ENCODE peak calls at places on chromosomes 2 and 18, in ten cellular contexts. N, C, Y, X, S, M, R, Q, Z and P are unnamed samples.
A peak's percentile ranks its signal among the peaks of the same experiment; 100 is the strongest.

GRCh38 chr2:30422437-30422805 is 24.6 kb upstream of the LCLAT1 start:
- DNase-seq in N (peak; percentile 85), C (peak; percentile 53), Y (peak; percentile 61), X (peak; percentile 42), S (peak; percentile 27), M (no peak), R (no peak), Q (peak; percentile 77), Z (no peak), P (peak; percentile 56)

GRCh38 chr2:881204-881918 is 69.3 kb upstream of the SNTG2 start:
- DNase-seq in N (no peak), C (no peak), Y (no peak), X (no peak), S (no peak), M (no peak), R (no peak), Q (no peak), Z (no peak), P (no peak)

GRCh38 chr2:61807036-61807757 is 46.7 kb downstream of the FAM161A start:
- DNase-seq in N (no peak), C (no peak), Y (no peak), X (no peak), S (no peak), M (no peak), R (no peak), Q (no peak), Z (no peak), P (no peak)

GRCh38 chr2:238061310-238062202 is 755 bp downstream of the SCLY start:
- DNase-seq in N (peak; percentile 80), C (no peak), Y (no peak), X (peak; percentile 33), S (peak; percentile 51), M (no peak), R (no peak), Q (peak; percentile 4), Z (peak; percentile 40), P (peak; percentile 26)

GRCh38 chr2:188527110-188527509 is 235.4 kb downstream of the GULP1 start:
- DNase-seq in N (no peak), C (no peak), Y (no peak), X (peak; percentile 19), S (no peak), M (no peak), R (no peak), Q (no peak), Z (no peak), P (no peak)

GRCh38 chr2:75500633-75501032 is 60.1 kb downstream of the EVA1A start:
- DNase-seq in N (no peak), C (no peak), Y (no peak), X (peak; percentile 54), S (no peak), M (no peak), R (no peak), Q (no peak), Z (no peak), P (no peak)

GRCh38 chr2:30566675-30567074 is 119.6 kb downstream of the LCLAT1 start:
- DNase-seq in N (no peak), C (no peak), Y (no peak), X (no peak), S (no peak), M (no peak), R (no peak), Q (no peak), Z (no peak), P (no peak)

GRCh38 chr2:227509824-227510619 is 38.1 kb downstream of the AGFG1 start:
- DNase-seq in N (no peak), C (no peak), Y (no peak), X (peak; percentile 51), S (peak; percentile 19), M (no peak), R (no peak), Q (no peak), Z (no peak), P (peak; percentile 10)

GRCh38 chr2:112813043-112813966 is 23.3 kb downstream of the IL1B start:
- DNase-seq in N (no peak), C (no peak), Y (no peak), X (no peak), S (peak; percentile 51), M (no peak), R (no peak), Q (no peak), Z (no peak), P (no peak)

GRCh38 chr2:39913648-39914456 is 134.8 kb upstream of the THUMPD2 start:
- DNase-seq in N (no peak), C (no peak), Y (no peak), X (peak; percentile 88), S (peak; percentile 57), M (no peak), R (no peak), Q (peak; percentile 1), Z (peak; percentile 85), P (no peak)

GRCh38 chr2:55555977-55556376 is 36.5 kb downstream of the CFAP36 start:
- DNase-seq in N (no peak), C (no peak), Y (no peak), X (no peak), S (no peak), M (no peak), R (no peak), Q (no peak), Z (no peak), P (no peak)

GRCh38 chr2:68320118-68320641 is 431 bp upstream of the CNRIP1 start:
- DNase-seq in N (no peak), C (no peak), Y (no peak), X (no peak), S (peak; percentile 68), M (no peak), R (no peak), Q (no peak), Z (no peak), P (peak; percentile 5)

GRCh38 chr2:220660277-220661155 is 911.6 kb downstream of the EPHA4 start:
- DNase-seq in N (no peak), C (no peak), Y (no peak), X (no peak), S (no peak), M (no peak), R (no peak), Q (no peak), Z (no peak), P (no peak)

GRCh38 chr2:240960963-240961876 is 37.2 kb upstream of the SNED1 start:
- DNase-seq in N (peak; percentile 64), C (no peak), Y (no peak), X (no peak), S (no peak), M (peak; percentile 13), R (no peak), Q (no peak), Z (no peak), P (no peak)

GRCh38 chr2:133806564-133806963 is 238.3 kb upstream of the NCKAP5 start:
- DNase-seq in N (no peak), C (no peak), Y (no peak), X (no peak), S (no peak), M (no peak), R (no peak), Q (no peak), Z (no peak), P (no peak)

GRCh38 chr2:44579837-44580230 is 218.1 kb downstream of the CAMKMT start:
- DNase-seq in N (no peak), C (no peak), Y (no peak), X (no peak), S (no peak), M (no peak), R (no peak), Q (no peak), Z (no peak), P (no peak)
- H3K36me3 ChIP-seq in N (no peaks in the 10 kb centered on the region), C (no peaks in the 10 kb centered on the region), Y (no peaks in the 10 kb centered on the region), X (no peaks in the 10 kb centered on the region), S (no peaks in the 10 kb centered on the region), M (no peaks in the 10 kb centered on the region), R (no peaks in the 10 kb centered on the region), Q (no peaks in the 10 kb centered on the region), Z (no peaks in the 10 kb centered on the region), P (no peaks in the 10 kb centered on the region)

DNA sequence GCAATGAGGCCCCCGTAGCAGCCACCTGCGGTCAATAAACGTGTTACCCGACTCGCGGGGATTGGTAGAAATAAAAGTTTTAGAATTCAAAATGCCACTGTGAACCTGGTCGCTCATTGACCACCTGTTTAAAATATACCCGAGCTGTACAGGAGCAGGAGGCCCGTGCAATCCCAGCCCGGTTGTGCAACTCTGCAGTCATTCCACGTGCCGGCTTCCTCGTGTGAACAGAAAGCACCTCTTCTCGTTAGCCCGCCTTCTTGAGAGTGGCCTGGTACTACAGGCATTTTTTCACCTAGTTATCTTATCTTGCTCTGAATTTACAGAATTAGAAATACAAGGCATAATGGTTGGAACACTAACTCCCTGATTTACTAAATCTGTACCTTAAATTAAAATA is 660.7 kb downstream of the GALR1 start:
- DNase-seq in N (no peak), C (no peak), Y (no peak), X (no peak), S (no peak), M (no peak), R (no peak), Q (no peak), Z (no peak), P (no peak)
- H3K9me3 ChIP-seq in N (no peaks in the 10 kb centered on the region), C (no peaks in the 10 kb centered on the region), Y (no peaks in the 10 kb centered on the region), X (peaks cover 31% of the 10 kb centered on the region), S (peaks cover 1% of the 10 kb centered on the region), M (no peaks in the 10 kb centered on the region), R (no peaks in the 10 kb centered on the region), Q (no peaks in the 10 kb centered on the region), Z (no peaks in the 10 kb centered on the region), P (no peaks in the 10 kb centered on the region)

GRCh38 chr2:175143191-175143590 is 24.8 kb downstream of the ATF2 start:
- DNase-seq in N (no peak), C (no peak), Y (no peak), X (no peak), S (no peak), M (no peak), R (no peak), Q (no peak), Z (no peak), P (no peak)

GRCh38 chr2:175143678-175144077 is 24.3 kb downstream of the ATF2 start:
- DNase-seq in N (no peak), C (no peak), Y (no peak), X (no peak), S (no peak), M (no peak), R (no peak), Q (no peak), Z (no peak), P (no peak)

GRCh38 chr2:175136334-175137215 is 31.4 kb downstream of the ATF2 start:
- DNase-seq in N (no peak), C (no peak), Y (no peak), X (no peak), S (no peak), M (no peak), R (no peak), Q (no peak), Z (no peak), P (no peak)

GRCh38 chr2:175137793-175138192 is 30.2 kb downstream of the ATF2 start:
- DNase-seq in N (no peak), C (no peak), Y (no peak), X (no peak), S (no peak), M (no peak), R (no peak), Q (no peak), Z (no peak), P (no peak)

GRCh38 chr2:175140332-175140731 is 27.7 kb downstream of the ATF2 start:
- DNase-seq in N (no peak), C (no peak), Y (no peak), X (no peak), S (no peak), M (no peak), R (no peak), Q (no peak), Z (no peak), P (no peak)
- H3K36me3 ChIP-seq in N (peaks cover 56% of the 10 kb centered on the region), C (peaks cover 11% of the 10 kb centered on the region), Y (peaks cover 7% of the 10 kb centered on the region), X (peaks cover 7% of the 10 kb centered on the region), S (peaks cover 80% of the 10 kb centered on the region), M (no peaks in the 10 kb centered on the region), R (peaks cover 4% of the 10 kb centered on the region), Q (no peaks in the 10 kb centered on the region), Z (peaks cover 68% of the 10 kb centered on the region), P (peaks cover 7% of the 10 kb centered on the region)

GRCh38 chr2:201523506-201523905 is 72.0 kb downstream of the STRADB start:
- DNase-seq in N (no peak), C (no peak), Y (no peak), X (peak; percentile 32), S (no peak), M (no peak), R (no peak), Q (no peak), Z (no peak), P (no peak)
- H3K9me3 ChIP-seq in N (peaks cover 64% of the 10 kb centered on the region), C (no peaks in the 10 kb centered on the region), Y (no peaks in the 10 kb centered on the region), X (peaks cover 5% of the 10 kb centered on the region), S (peaks cover 4% of the 10 kb centered on the region), M (no peaks in the 10 kb centered on the region), R (no peaks in the 10 kb centered on the region), Q (no peaks in the 10 kb centered on the region), Z (peaks cover 10% of the 10 kb centered on the region), P (peaks cover 7% of the 10 kb centered on the region)